ENCODE peak calls at places on chromosomes 3 and 15, in six cellular contexts. U is CD4-positive, CD25-positive, alpha-beta regulatory T cell; O is RWPE1; Z is dorsolateral prefrontal cortex; J is mammary epithelial cell; S is mesendoderm. V is an unnamed sample.

GRCh38 chr3:187101184-187102072 is 37.9 kb downstream of the RPL39L start:
- DNase-seq in Z (no peak), S (peak; percentile 49), J (peak; percentile 52), O (peak; percentile 20), U (peak; percentile 36), V (peak; percentile 76)

GRCh38 chr3:144488927-144489326 is 517.3 kb downstream of the DIPK2A start:
- DNase-seq in J (no peak), U (no peak), Z (no peak), S (no peak), O (no peak), V (no peak)

GRCh38 chr3:152511904-152512303 is 243.2 kb downstream of the MBNL1 start:
- DNase-seq in S (no peak), U (no peak), Z (no peak), J (no peak), O (no peak), V (no peak)

GRCh38 chr3:128317698-128318231 is 148.9 kb downstream of the DNAJB8 start:
- DNase-seq in U (no peak), O (no peak), S (peak; percentile 11), Z (peak; percentile 37), J (no peak), V (no peak)

GRCh38 chr3:138921316-138922292 is 25.3 kb downstream of the FOXL2 start:
- DNase-seq in J (peak; percentile 78), S (peak; percentile 60), O (peak; percentile 77), Z (no peak), U (no peak), V (peak; percentile 42)

GRCh38 chr3:18047052-18047451 is 304.6 kb upstream of the TBC1D5 start:
- DNase-seq in U (no peak), O (no peak), S (no peak), Z (no peak), J (no peak), V (no peak)

GRCh38 chr15:100806157-100806556 is 73.5 kb upstream of the ALDH1A3 start:
- DNase-seq in O (no peak), S (no peak), Z (no peak), J (no peak), U (no peak), V (no peak)

GRCh38 chr15:62880278-62880677 is 162.3 kb upstream of the TPM1 start:
- DNase-seq in O (no peak), Z (no peak), U (no peak), S (no peak), J (no peak), V (no peak)

GRCh38 chr3:61650276-61650675 is 88.9 kb downstream of the PTPRG start:
- DNase-seq in S (no peak), J (peak; percentile 70), Z (no peak), U (no peak), O (no peak), V (peak; percentile 34)

GRCh38 chr15:52728899-52729298 is 49.7 kb upstream of the ATOSA start:
- DNase-seq in U (no peak), Z (no peak), J (peak; percentile 77), O (peak; percentile 70), S (no peak), V (no peak)
- H3K27ac ChIP-seq in U (no peak overlapping the region), Z (no peak overlapping the region), J (peak overlapping the region; percentile 53), O (no peak overlapping the region), S (no peak overlapping the region), V (no peak overlapping the region)

GRCh38 chr3:29283297-29283681 is 2.4 kb downstream of the RBMS3 start:
- DNase-seq in O (no peak), Z (no peak), S (no peak), J (peak; percentile 31), U (no peak), V (no peak)
- H3K27ac ChIP-seq in O (no peak overlapping the region), Z (no peak overlapping the region), S (no peak overlapping the region), J (peak overlapping the region; percentile 93), U (peak overlapping the region; percentile 75), V (peak overlapping the region; percentile 67)

DNA sequence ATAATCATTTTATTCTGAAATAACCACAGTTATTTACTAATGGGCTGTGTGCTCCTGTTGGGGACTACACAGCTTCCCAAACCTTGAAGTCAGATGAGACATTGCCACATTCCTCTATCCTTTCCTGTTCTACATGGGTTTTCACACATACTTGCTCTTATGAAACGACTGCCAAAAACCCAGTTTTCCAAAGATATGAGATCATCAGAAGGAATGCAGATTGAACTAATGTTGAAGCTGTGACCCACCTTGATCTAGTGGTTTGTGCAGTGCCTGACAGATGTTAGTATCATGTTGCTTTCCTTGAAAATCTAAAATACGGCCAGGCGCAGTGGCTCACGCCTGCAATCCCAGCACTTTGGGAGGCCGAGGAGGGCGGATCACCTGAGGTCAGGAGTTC is 144.6 kb downstream of the VGLL4 start:
- DNase-seq in Z (no peak), J (peak; percentile 87), O (peak; percentile 80), U (no peak), S (no peak), V (no peak)
- H3K27ac ChIP-seq in Z (no peak overlapping the region), J (no peak overlapping the region), O (peak overlapping the region; percentile 90), U (no peak overlapping the region), S (no peak overlapping the region), V (no peak overlapping the region)

DNA sequence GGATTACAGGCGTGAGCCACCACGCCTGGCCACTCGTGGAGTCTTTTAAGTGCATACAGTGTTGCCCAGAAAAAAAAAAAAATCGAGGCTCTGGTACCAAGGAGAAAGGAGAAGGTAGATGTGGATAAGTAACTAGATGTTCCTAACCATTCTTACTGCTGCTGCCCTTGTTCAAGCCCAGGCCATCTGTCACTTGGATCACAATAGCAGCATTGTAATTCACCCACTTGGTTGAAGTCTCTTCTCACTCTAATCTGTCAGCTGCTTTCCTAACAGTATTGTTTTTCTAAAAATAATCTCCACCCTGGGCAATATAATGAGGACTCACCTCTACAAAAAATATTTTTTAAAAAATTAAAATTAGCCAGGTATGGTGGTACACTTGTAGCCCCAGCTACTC is 58.0 kb upstream of the CRTC3 start:
- DNase-seq in U (no peak), Z (no peak), J (no peak), S (no peak), O (no peak), V (no peak)
- H3K27ac ChIP-seq in U (no peak overlapping the region), Z (peak overlapping the region; percentile 98), J (no peak overlapping the region), S (no peak overlapping the region), O (no peak overlapping the region), V (no peak overlapping the region)

GRCh38 chr15:40049076-40049475 is 10.1 kb upstream of the SRP14 start:
- DNase-seq in S (no peak), Z (no peak), O (no peak), J (no peak), U (no peak), V (no peak)
- H3K27ac ChIP-seq in S (no peak overlapping the region), Z (no peak overlapping the region), O (no peak overlapping the region), J (no peak overlapping the region), U (no peak overlapping the region), V (no peak overlapping the region)